ENCODE peak calls at places on chromosomes 1 and 21, in five cellular contexts. L, P, C, A and Y are unnamed samples.

GRCh38 chr1:39672551-39672947 is 642 bp upstream of the NT5C1A start:
- DNase-seq in A (no peak), C (no peak), P (no peak), L (no peak), Y (no peak)

GRCh38 chr1:31658721-31659120 is 14.0 kb upstream of the PEF1 start:
- DNase-seq in L (no peak), A (no peak), P (no peak), C (no peak), Y (no peak)

GRCh38 chr1:228958121-228958520 is 222.8 kb downstream of the RHOU start:
- DNase-seq in C (no peak), P (no peak), A (peak; percentile 32), L (no peak), Y (no peak)

GRCh38 chr1:201419737-201420607 is 1.6 kb downstream of the TNNI1 start:
- DNase-seq in C (no peak), L (no peak), A (peak; percentile 38), P (no peak), Y (no peak)

GRCh38 chr1:12179111-12179519 is 12.3 kb downstream of the TNFRSF1B start:
- DNase-seq in L (no peak), A (no peak), C (peak; percentile 60), P (peak; percentile 68), Y (no peak)

GRCh38 chr21:16536661-16537359 is 807.0 kb downstream of the USP25 start:
- DNase-seq in A (no peak), P (no peak), L (no peak), C (no peak), Y (no peak)

GRCh38 chr1:241641748-241642592 is 1.8 kb upstream of the CHML start:
- DNase-seq in L (no peak), A (peak; percentile 22), P (no peak), C (no peak), Y (no peak)

GRCh38 chr1:25063591-25064416 is 133.7 kb upstream of the RUNX3 start:
- DNase-seq in C (no peak), A (no peak), P (no peak), L (no peak), Y (no peak)

GRCh38 chr1:168609133-168609715 is 32.8 kb downstream of the XCL1 start:
- DNase-seq in A (peak; percentile 27), L (no peak), C (no peak), P (no peak), Y (no peak)

GRCh38 chr21:46570119-46570518 is 34.8 kb downstream of the S100B start:
- DNase-seq in A (no peak), L (no peak), P (no peak), C (no peak), Y (no peak)

GRCh38 chr1:24341260-24341659 is 22.1 kb downstream of the GRHL3 start:
- DNase-seq in A (no peak), L (no peak), C (no peak), P (no peak), Y (no peak)

GRCh38 chr21:45639206-45640000 is 4.1 kb upstream of the PCBP3 start:
- DNase-seq in A (no peak), C (no peak), P (no peak), L (no peak), Y (no peak)

GRCh38 chr1:231236131-231236571 is 4.9 kb upstream of the GNPAT start:
- DNase-seq in A (no peak), C (no peak), L (no peak), P (no peak), Y (no peak)

GRCh38 chr1:107572674-107573205 is 392.2 kb downstream of the VAV3 start:
- DNase-seq in L (no peak), P (no peak), A (peak; percentile 29), C (no peak), Y (no peak)

GRCh38 chr1:40769815-40770214 is 13.8 kb upstream of the KCNQ4 start:
- DNase-seq in L (no peak), A (no peak), C (no peak), P (no peak), Y (no peak)

GRCh38 chr1:46183119-46183842 is 7.0 kb upstream of the P3R3URF start:
- DNase-seq in C (no peak), A (peak; percentile 90), P (no peak), L (no peak), Y (peak; percentile 83)

GRCh38 chr1:157829210-157829609 is 9.3 kb upstream of the FCRL1 start:
- DNase-seq in A (no peak), L (no peak), P (no peak), C (no peak), Y (no peak)

GRCh38 chr1:27659497-27660299 is 12.3 kb downstream of the IFI6 start:
- DNase-seq in L (no peak), P (peak; percentile 65), C (peak; percentile 76), A (peak; percentile 95), Y (peak; percentile 97)

GRCh38 chr1:173002891-173003582 is 47.7 kb downstream of the TNFSF18 start:
- DNase-seq in P (no peak), L (no peak), A (no peak), C (no peak), Y (no peak)

GRCh38 chr1:232978091-232978634 is 27.8 kb downstream of the NTPCR start:
- DNase-seq in A (no peak), L (no peak), C (no peak), P (no peak), Y (no peak)

GRCh38 chr1:205568469-205569361 is 63.1 kb downstream of the ELK4 start:
- DNase-seq in P (no peak), A (peak; percentile 48), C (no peak), L (no peak), Y (no peak)

GRCh38 chr21:33032434-33033047 is 6.8 kb downstream of the OLIG2 start:
- DNase-seq in L (no peak), C (no peak), A (no peak), P (no peak), Y (no peak)

GRCh38 chr21:43867936-43868335 is 2.9 kb downstream of the AGPAT3 start:
- DNase-seq in L (no peak), C (no peak), P (no peak), A (peak; percentile 30), Y (no peak)

GRCh38 chr1:204201651-204202050 is 5.4 kb upstream of the KISS1 start:
- DNase-seq in P (no peak), L (no peak), C (no peak), A (no peak), Y (no peak)

GRCh38 chr1:64182207-64182606 is 21.2 kb upstream of the UBE2U start:
- DNase-seq in C (no peak), L (no peak), A (no peak), P (no peak), Y (no peak)

GRCh38 chr21:34967509-34968289 is 81.4 kb downstream of the RUNX1 start:
- DNase-seq in A (peak; percentile 26), L (no peak), C (no peak), P (no peak), Y (no peak)

GRCh38 chr1:59034925-59035324 is 251.1 kb upstream of the JUN start:
- DNase-seq in L (no peak), C (no peak), A (no peak), P (no peak), Y (no peak)

GRCh38 chr1:52706941-52707926 is 9.1 kb upstream of the COA7 start:
- DNase-seq in P (no peak), L (no peak), A (peak; percentile 26), C (no peak), Y (peak; percentile 75)

GRCh38 chr1:48744032-48744431 is 32.7 kb downstream of the BEND5 start:
- DNase-seq in L (no peak), C (no peak), A (no peak), P (no peak), Y (no peak)